ENCODE peak calls at places on chromosomes 1 and 21, in ten cellular contexts. L, J, G, I, W, N, Y, Z, M and K are unnamed samples.

GRCh38 chr21:41663805-41664788 is 102.8 kb downstream of the RIPK4 start:
- DNase-seq in G (no peak), I (peak), Z (peak), W (no peak), L (no peak), Y (no peak), M (no peak), J (no peak), N (no peak), K (peak)

GRCh38 chr1:32044246-32044645 is 28.5 kb upstream of the TMEM39B start:
- DNase-seq in W (no peak), Y (no peak), I (no peak), M (no peak), Z (no peak), N (no peak), L (no peak), G (no peak), J (no peak), K (no peak)

GRCh38 chr1:110636149-110636935 is 30.2 kb upstream of the KCNA2 start:
- DNase-seq in Z (no peak), N (no peak), G (no peak), I (no peak), J (no peak), L (no peak), M (no peak), W (peak), Y (no peak), K (no peak)

GRCh38 chr1:233933339-233933738 is 28.9 kb downstream of the SLC35F3 start:
- DNase-seq in G (no peak), Z (no peak), N (no peak), J (no peak), L (no peak), M (no peak), Y (no peak), W (no peak), I (no peak), K (no peak)

GRCh38 chr1:3066250-3066711 is 2.7 kb upstream of the PRDM16 start:
- DNase-seq in L (peak), M (no peak), N (peak), Y (peak), J (peak), Z (peak), W (no peak), G (no peak), I (no peak), K (peak)

GRCh38 chr1:220012259-220012658 is 34.0 kb downstream of the EPRS1 start:
- DNase-seq in Z (no peak), N (no peak), M (no peak), G (peak), Y (no peak), L (no peak), J (no peak), W (peak), I (no peak), K (no peak)

GRCh38 chr1:109231085-109231484 is 17.4 kb downstream of the SARS1 start:
- DNase-seq in J (no peak), G (no peak), I (no peak), N (no peak), M (no peak), W (no peak), Z (no peak), L (no peak), Y (no peak), K (no peak)

GRCh38 chr1:206769331-206769731 is 1.2 kb upstream of the IL19 start:
- DNase-seq in I (no peak), W (peak), Z (no peak), G (no peak), Y (no peak), M (no peak), N (no peak), J (no peak), L (no peak), K (peak)

GRCh38 chr21:22125581-22125980 is 1127.4 kb downstream of the NCAM2 start:
- DNase-seq in L (no peak), N (no peak), W (no peak), I (no peak), Z (no peak), Y (no peak), G (no peak), M (no peak), J (no peak), K (no peak)

GRCh38 chr1:109392037-109392787 is 5.5 kb downstream of the SORT1 start:
- DNase-seq in N (no peak), M (no peak), G (no peak), I (no peak), L (no peak), J (no peak), W (no peak), Z (peak), Y (no peak), K (no peak)

GRCh38 chr21:26842976-26843911 is 2.0 kb downstream of the ADAMTS1 start:
- DNase-seq in L (peak), W (peak), J (peak), I (peak), N (peak), G (peak), Y (peak), Z (peak), M (peak), K (peak)

GRCh38 chr1:216815239-216815955 is 92.2 kb upstream of the ESRRG start:
- DNase-seq in I (no peak), W (no peak), L (no peak), Y (no peak), G (no peak), Z (peak), J (no peak), M (no peak), N (no peak), K (no peak)

GRCh38 chr1:236795757-236796719 is 946 bp downstream of the MTR start:
- DNase-seq in N (no peak), J (peak), W (peak), Z (no peak), I (peak), M (no peak), Y (no peak), L (no peak), G (peak), K (no peak)

GRCh38 chr1:117433943-117434342 is 66.7 kb downstream of the MAN1A2 start:
- DNase-seq in W (no peak), N (no peak), Y (no peak), J (no peak), L (no peak), M (no peak), G (no peak), Z (no peak), I (no peak), K (no peak)

GRCh38 chr21:35575280-35575915 is 484.9 kb downstream of the SETD4 start:
- DNase-seq in Z (no peak), I (peak), Y (no peak), G (peak), W (no peak), M (no peak), J (no peak), L (no peak), N (no peak), K (no peak)

GRCh38 chr1:221032616-221033342 is 153.5 kb downstream of the HLX start:
- DNase-seq in G (no peak), N (no peak), L (no peak), Y (no peak), J (no peak), Z (no peak), M (no peak), W (no peak), I (no peak), K (no peak)

GRCh38 chr21:44765231-44766013 is 36.2 kb downstream of the UBE2G2 start:
- DNase-seq in J (no peak), G (no peak), L (peak), M (no peak), Z (no peak), W (peak), N (no peak), I (no peak), Y (no peak), K (peak)